ENCODE peak calls at places on chromosomes 11 and 22, in ten cellular contexts. One of them, this sample, is unnamed.

GRCh38 chr11:125368757-125369156 is 127.3 kb downstream of the FEZ1 start:
- DNase-seq in astrocyte of the spinal cord: no peak
- DNase-seq in right atrium auricular region: no peak
- DNase-seq in DND-41: no peak
- DNase-seq in cardiac muscle cell: no peak
- DNase-seq in spleen: no peak
- DNase-seq in right lobe of liver: no peak
- DNase-seq in MM.1S: no peak
- DNase-seq in breast epithelium: no peak
- DNase-seq in CD8-positive, alpha-beta T cell: no peak
- DNase-seq in this sample: no peak

GRCh38 chr11:68643576-68643975 is 40.8 kb upstream of the GAL start:
- DNase-seq in astrocyte of the spinal cord: peak
- DNase-seq in right atrium auricular region: no peak
- DNase-seq in DND-41: no peak
- DNase-seq in cardiac muscle cell: no peak
- DNase-seq in spleen: no peak
- DNase-seq in right lobe of liver: no peak
- DNase-seq in MM.1S: peak
- DNase-seq in breast epithelium: no peak
- DNase-seq in CD8-positive, alpha-beta T cell: no peak
- DNase-seq in this sample: no peak

GRCh38 chr11:13876423-13876822 is 86.1 kb upstream of the SPON1 start:
- DNase-seq in astrocyte of the spinal cord: no peak
- DNase-seq in right atrium auricular region: no peak
- DNase-seq in DND-41: no peak
- DNase-seq in cardiac muscle cell: peak
- DNase-seq in spleen: no peak
- DNase-seq in right lobe of liver: no peak
- DNase-seq in MM.1S: no peak
- DNase-seq in breast epithelium: no peak
- DNase-seq in CD8-positive, alpha-beta T cell: no peak
- DNase-seq in this sample: no peak

GRCh38 chr11:61281581-61282250 is 13.4 kb downstream of the VWCE start:
- DNase-seq in astrocyte of the spinal cord: peak
- DNase-seq in right atrium auricular region: no peak
- DNase-seq in DND-41: peak
- DNase-seq in cardiac muscle cell: peak
- DNase-seq in spleen: no peak
- DNase-seq in right lobe of liver: no peak
- DNase-seq in MM.1S: no peak
- DNase-seq in breast epithelium: no peak
- DNase-seq in CD8-positive, alpha-beta T cell: no peak
- DNase-seq in this sample: no peak

GRCh38 chr11:47192111-47192510 is 5.9 kb upstream of the PACSIN3 start:
- DNase-seq in astrocyte of the spinal cord: no peak
- DNase-seq in right atrium auricular region: no peak
- DNase-seq in DND-41: no peak
- DNase-seq in cardiac muscle cell: no peak
- DNase-seq in spleen: no peak
- DNase-seq in right lobe of liver: no peak
- DNase-seq in MM.1S: no peak
- DNase-seq in breast epithelium: no peak
- DNase-seq in CD8-positive, alpha-beta T cell: no peak
- DNase-seq in this sample: no peak

GRCh38 chr22:39214383-39215069 is 30.3 kb downstream of the PDGFB start:
- DNase-seq in astrocyte of the spinal cord: peak
- DNase-seq in right atrium auricular region: no peak
- DNase-seq in DND-41: no peak
- DNase-seq in cardiac muscle cell: no peak
- DNase-seq in spleen: peak
- DNase-seq in right lobe of liver: no peak
- DNase-seq in MM.1S: no peak
- DNase-seq in breast epithelium: peak
- DNase-seq in CD8-positive, alpha-beta T cell: no peak
- DNase-seq in this sample: peak

GRCh38 chr11:112408551-112408950 is 147.9 kb upstream of the PLET1 start:
- DNase-seq in astrocyte of the spinal cord: no peak
- DNase-seq in right atrium auricular region: no peak
- DNase-seq in DND-41: no peak
- DNase-seq in cardiac muscle cell: no peak
- DNase-seq in spleen: no peak
- DNase-seq in right lobe of liver: no peak
- DNase-seq in MM.1S: no peak
- DNase-seq in breast epithelium: no peak
- DNase-seq in CD8-positive, alpha-beta T cell: no peak
- DNase-seq in this sample: no peak

GRCh38 chr22:23767673-23768548 is at the start of gene CHCHD10:
- DNase-seq in astrocyte of the spinal cord: peak
- DNase-seq in right atrium auricular region: peak
- DNase-seq in DND-41: peak
- DNase-seq in cardiac muscle cell: peak
- DNase-seq in spleen: peak
- DNase-seq in right lobe of liver: peak
- DNase-seq in MM.1S: peak
- DNase-seq in breast epithelium: peak
- DNase-seq in CD8-positive, alpha-beta T cell: peak
- DNase-seq in this sample: peak

GRCh38 chr11:111465400-111465799 is 46.8 kb downstream of the BTG4 start:
- DNase-seq in astrocyte of the spinal cord: peak
- DNase-seq in right atrium auricular region: no peak
- DNase-seq in DND-41: no peak
- DNase-seq in cardiac muscle cell: no peak
- DNase-seq in spleen: no peak
- DNase-seq in right lobe of liver: no peak
- DNase-seq in MM.1S: no peak
- DNase-seq in breast epithelium: no peak
- DNase-seq in CD8-positive, alpha-beta T cell: no peak
- DNase-seq in this sample: no peak

GRCh38 chr11:121318848-121319834 is 26.6 kb downstream of the SC5D start:
- DNase-seq in astrocyte of the spinal cord: peak
- DNase-seq in right atrium auricular region: no peak
- DNase-seq in DND-41: peak
- DNase-seq in cardiac muscle cell: peak
- DNase-seq in spleen: no peak
- DNase-seq in right lobe of liver: no peak
- DNase-seq in MM.1S: peak
- DNase-seq in breast epithelium: no peak
- DNase-seq in CD8-positive, alpha-beta T cell: no peak
- DNase-seq in this sample: no peak

GRCh38 chr11:96307748-96308133 is 35.3 kb downstream of the MAML2 start:
- DNase-seq in astrocyte of the spinal cord: peak
- DNase-seq in right atrium auricular region: no peak
- DNase-seq in DND-41: no peak
- DNase-seq in cardiac muscle cell: no peak
- DNase-seq in spleen: no peak
- DNase-seq in right lobe of liver: no peak
- DNase-seq in MM.1S: no peak
- DNase-seq in breast epithelium: no peak
- DNase-seq in CD8-positive, alpha-beta T cell: no peak
- DNase-seq in this sample: no peak

DNA sequence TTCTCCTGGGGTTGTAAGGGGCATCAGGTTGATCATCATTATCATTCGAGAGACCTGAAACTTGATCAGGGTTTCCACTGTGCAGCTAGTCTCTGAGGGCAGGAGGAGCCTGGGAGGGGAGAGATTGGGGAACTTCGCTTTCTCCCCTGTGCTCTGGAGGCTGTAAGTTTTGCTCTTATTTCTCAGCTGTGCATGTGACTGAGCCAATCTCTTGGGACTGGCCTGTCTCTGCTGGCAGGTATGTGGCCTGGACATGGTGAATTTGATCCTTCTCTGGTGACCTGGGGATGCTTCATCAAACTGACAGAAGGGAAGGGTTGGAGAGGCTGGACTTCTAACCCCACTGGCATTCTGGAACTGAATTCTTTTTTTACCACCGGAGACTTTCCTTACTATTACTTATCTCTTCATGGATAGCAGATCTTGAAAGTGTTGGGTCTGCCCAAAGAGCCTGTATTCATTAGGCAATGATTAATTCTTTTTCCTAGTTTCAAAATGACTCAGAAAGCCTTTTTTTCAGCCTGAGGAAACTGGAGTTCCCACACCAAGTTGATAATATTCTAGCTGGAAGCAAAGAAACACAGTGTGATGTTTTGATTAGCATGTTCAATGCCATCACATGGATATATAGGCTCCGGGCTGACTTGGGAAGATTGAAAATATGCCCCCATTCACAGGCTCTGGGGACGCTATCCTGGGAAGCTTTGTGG is 36.5 kb downstream of the TSPAN18 start:
- DNase-seq in astrocyte of the spinal cord: no peak
- DNase-seq in right atrium auricular region: peak
- DNase-seq in DND-41: no peak
- DNase-seq in cardiac muscle cell: peak
- DNase-seq in spleen: no peak
- DNase-seq in right lobe of liver: peak
- DNase-seq in MM.1S: no peak
- DNase-seq in breast epithelium: no peak
- DNase-seq in CD8-positive, alpha-beta T cell: no peak
- DNase-seq in this sample: no peak
- TF ChIP-seq CTCF in astrocyte of the spinal cord: no peak
- TF ChIP-seq CTCF in right atrium auricular region: no peak
- TF ChIP-seq CTCF in DND-41: no peak
- TF ChIP-seq CTCF in cardiac muscle cell: no peak
- TF ChIP-seq CTCF in spleen: no peak
- TF ChIP-seq CTCF in right lobe of liver: no peak
- TF ChIP-seq CTCF in MM.1S: no peak
- TF ChIP-seq CTCF in breast epithelium: no peak
- TF ChIP-seq CTCF in CD8-positive, alpha-beta T cell: no peak
- TF ChIP-seq CTCF in this sample: no peak

DNA sequence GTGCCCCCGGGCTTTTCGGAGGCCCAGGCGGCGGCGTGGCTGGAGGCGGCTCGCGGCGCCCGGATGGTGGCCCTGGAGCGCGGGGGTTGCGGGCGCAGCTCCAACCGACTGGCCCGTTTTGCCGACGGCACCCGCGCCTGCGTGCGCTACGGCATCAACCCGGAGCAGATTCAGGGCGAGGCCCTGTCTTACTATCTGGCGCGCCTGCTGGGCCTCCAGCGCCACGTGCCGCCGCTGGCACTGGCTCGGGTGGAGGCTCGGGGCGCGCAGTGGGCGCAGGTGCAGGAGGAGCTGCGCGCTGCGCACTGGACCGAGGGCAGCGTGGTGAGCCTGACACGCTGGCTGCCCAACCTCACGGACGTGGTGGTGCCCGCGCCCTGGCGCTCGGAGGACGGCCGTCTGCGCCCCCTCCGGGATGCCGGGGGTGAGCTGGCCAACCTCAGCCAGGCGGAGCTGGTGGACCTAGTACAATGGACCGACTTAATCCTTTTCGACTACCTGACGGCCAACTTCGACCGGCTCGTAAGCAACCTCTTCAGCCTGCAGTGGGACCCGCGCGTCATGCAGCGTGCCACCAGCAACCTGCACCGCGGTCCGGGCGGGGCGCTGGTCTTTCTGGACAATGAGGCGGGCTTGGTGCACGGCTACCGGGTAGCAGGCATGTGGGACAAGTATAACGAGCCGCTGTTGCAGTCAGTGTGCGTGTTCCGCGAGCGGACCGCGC is 932 bp downstream of the FJX1 start:
- DNase-seq in astrocyte of the spinal cord: peak
- DNase-seq in right atrium auricular region: no peak
- DNase-seq in DND-41: no peak
- DNase-seq in cardiac muscle cell: no peak
- DNase-seq in spleen: peak
- DNase-seq in right lobe of liver: peak
- DNase-seq in MM.1S: peak
- DNase-seq in breast epithelium: no peak
- DNase-seq in CD8-positive, alpha-beta T cell: no peak
- DNase-seq in this sample: no peak
- H3K4me3 ChIP-seq in astrocyte of the spinal cord: peak
- H3K4me3 ChIP-seq in right atrium auricular region: peak
- H3K4me3 ChIP-seq in DND-41: no peak
- H3K4me3 ChIP-seq in cardiac muscle cell: peak
- H3K4me3 ChIP-seq in spleen: peak
- H3K4me3 ChIP-seq in right lobe of liver: peak
- H3K4me3 ChIP-seq in MM.1S: peak
- H3K4me3 ChIP-seq in breast epithelium: peak
- H3K4me3 ChIP-seq in CD8-positive, alpha-beta T cell: no peak
- H3K4me3 ChIP-seq in this sample: peak

GRCh38 chr22:41522813-41523212 is 21.5 kb downstream of the POLR3H start:
- DNase-seq in astrocyte of the spinal cord: no peak
- DNase-seq in right atrium auricular region: no peak
- DNase-seq in DND-41: no peak
- DNase-seq in cardiac muscle cell: no peak
- DNase-seq in spleen: no peak
- DNase-seq in right lobe of liver: no peak
- DNase-seq in MM.1S: no peak
- DNase-seq in breast epithelium: no peak
- DNase-seq in CD8-positive, alpha-beta T cell: no peak
- DNase-seq in this sample: no peak

GRCh38 chr22:41524809-41525449 is 19.3 kb downstream of the POLR3H start:
- DNase-seq in astrocyte of the spinal cord: no peak
- DNase-seq in right atrium auricular region: no peak
- DNase-seq in DND-41: peak
- DNase-seq in cardiac muscle cell: no peak
- DNase-seq in spleen: peak
- DNase-seq in right lobe of liver: no peak
- DNase-seq in MM.1S: no peak
- DNase-seq in breast epithelium: no peak
- DNase-seq in CD8-positive, alpha-beta T cell: peak
- DNase-seq in this sample: no peak

GRCh38 chr22:41525450-41526225 is 18.6 kb downstream of the POLR3H start:
- DNase-seq in astrocyte of the spinal cord: no peak
- DNase-seq in right atrium auricular region: no peak
- DNase-seq in DND-41: no peak
- DNase-seq in cardiac muscle cell: no peak
- DNase-seq in spleen: no peak
- DNase-seq in right lobe of liver: peak
- DNase-seq in MM.1S: no peak
- DNase-seq in breast epithelium: no peak
- DNase-seq in CD8-positive, alpha-beta T cell: no peak
- DNase-seq in this sample: no peak

GRCh38 chr22:41524283-41524682 is 20.0 kb downstream of the POLR3H start:
- DNase-seq in astrocyte of the spinal cord: no peak
- DNase-seq in right atrium auricular region: peak
- DNase-seq in DND-41: no peak
- DNase-seq in cardiac muscle cell: no peak
- DNase-seq in spleen: no peak
- DNase-seq in right lobe of liver: peak
- DNase-seq in MM.1S: no peak
- DNase-seq in breast epithelium: peak
- DNase-seq in CD8-positive, alpha-beta T cell: no peak
- DNase-seq in this sample: no peak

GRCh38 chr22:41523464-41524221 is 20.6 kb downstream of the POLR3H start:
- DNase-seq in astrocyte of the spinal cord: peak
- DNase-seq in right atrium auricular region: no peak
- DNase-seq in DND-41: no peak
- DNase-seq in cardiac muscle cell: no peak
- DNase-seq in spleen: peak
- DNase-seq in right lobe of liver: no peak
- DNase-seq in MM.1S: no peak
- DNase-seq in breast epithelium: no peak
- DNase-seq in CD8-positive, alpha-beta T cell: no peak
- DNase-seq in this sample: no peak
- TF ChIP-seq CTCF in astrocyte of the spinal cord: no peak
- TF ChIP-seq CTCF in right atrium auricular region: no peak
- TF ChIP-seq CTCF in DND-41: no peak
- TF ChIP-seq CTCF in cardiac muscle cell: no peak
- TF ChIP-seq CTCF in spleen: no peak
- TF ChIP-seq CTCF in right lobe of liver: no peak
- TF ChIP-seq CTCF in MM.1S: no peak
- TF ChIP-seq CTCF in breast epithelium: no peak
- TF ChIP-seq CTCF in CD8-positive, alpha-beta T cell: no peak
- TF ChIP-seq CTCF in this sample: no peak

GRCh38 chr22:17946691-17947367 is 77.5 kb downstream of the MICAL3 start:
- DNase-seq in astrocyte of the spinal cord: no peak
- DNase-seq in right atrium auricular region: no peak
- DNase-seq in DND-41: no peak
- DNase-seq in cardiac muscle cell: peak
- DNase-seq in spleen: no peak
- DNase-seq in right lobe of liver: no peak
- DNase-seq in MM.1S: no peak
- DNase-seq in breast epithelium: no peak
- DNase-seq in CD8-positive, alpha-beta T cell: no peak
- DNase-seq in this sample: no peak
- H3K4me3 ChIP-seq in astrocyte of the spinal cord: no peak
- H3K4me3 ChIP-seq in right atrium auricular region: no peak
- H3K4me3 ChIP-seq in DND-41: no peak
- H3K4me3 ChIP-seq in cardiac muscle cell: no peak
- H3K4me3 ChIP-seq in spleen: no peak
- H3K4me3 ChIP-seq in right lobe of liver: no peak
- H3K4me3 ChIP-seq in MM.1S: peak
- H3K4me3 ChIP-seq in breast epithelium: no peak
- H3K4me3 ChIP-seq in CD8-positive, alpha-beta T cell: no peak
- H3K4me3 ChIP-seq in this sample: no peak